ENCODE peak calls at places on chromosomes 6 and 20, in four cellular contexts. H is SK-N-SH, A is K562, X is HepG2. Z is an unnamed sample.
A peak's percentile ranks its signal among the peaks of the same experiment; 100 is the strongest.

GRCh38 chr20:34985439-34986310 is 30.0 kb downstream of the MYH7B start:
- DNase-seq in H (no peak), A (no peak), X (no peak), Z (no peak)

GRCh38 chr6:101396552-101397173 is 3.2 kb downstream of the GRIK2 start:
- DNase-seq in H (no peak), A (peak; percentile 35), X (peak; percentile 36), Z (no peak)

GRCh38 chr6:308307-308706 is 16.0 kb downstream of the DUSP22 start:
- DNase-seq in H (no peak), A (no peak), X (no peak), Z (no peak)

GRCh38 chr20:42380287-42380686 is 762.1 kb upstream of the CHD6 start:
- DNase-seq in H (no peak), A (no peak), X (no peak), Z (no peak)

GRCh38 chr6:158869010-158869603 is 49.9 kb upstream of the EZR start:
- DNase-seq in H (no peak), A (peak; percentile 54), X (no peak), Z (peak; percentile 89)

GRCh38 chr6:99810942-99811633 is 182.9 kb downstream of the MCHR2 start:
- DNase-seq in H (no peak), A (no peak), X (no peak), Z (no peak)

GRCh38 chr6:165718486-165718885 is 55.4 kb upstream of the PDE10A start:
- DNase-seq in H (no peak), A (no peak), X (no peak), Z (no peak)

GRCh38 chr20:44979090-44979621 is 12.8 kb downstream of the STK4 start:
- DNase-seq in H (no peak), A (no peak), X (no peak), Z (no peak)

GRCh38 chr6:127051571-127052260 is 66.8 kb upstream of the RSPO3 start:
- DNase-seq in H (no peak), A (no peak), X (no peak), Z (no peak)

GRCh38 chr20:2089447-2089846 is 12.2 kb upstream of the STK35 start:
- DNase-seq in H (no peak), A (no peak), X (no peak), Z (no peak)

GRCh38 chr6:153117986-153118886 is 12.8 kb downstream of the RGS17 start:
- DNase-seq in H (no peak), A (no peak), X (no peak), Z (peak; percentile 21)

GRCh38 chr20:45892049-45892816 is 1.1 kb downstream of the CTSA start:
- DNase-seq in H (peak; percentile 39), A (peak; percentile 50), X (peak; percentile 44), Z (no peak)

GRCh38 chr6:20115269-20116005 is 96.8 kb downstream of the MBOAT1 start:
- DNase-seq in H (no peak), A (no peak), X (no peak), Z (no peak)

GRCh38 chr20:16394784-16395183 is 178.5 kb downstream of the KIF16B start:
- DNase-seq in H (no peak), A (no peak), X (no peak), Z (no peak)

GRCh38 chr6:35497571-35498406 is 910 bp upstream of the TEAD3 start:
- DNase-seq in H (peak; percentile 92), A (peak; percentile 84), X (peak; percentile 47), Z (no peak)

GRCh38 chr20:17631576-17632319 is 50.3 kb downstream of the RRBP1 start:
- DNase-seq in H (no peak), A (no peak), X (no peak), Z (no peak)

GRCh38 chr6:42642794-42643193 is 79.0 kb downstream of the UBR2 start:
- DNase-seq in H (no peak), A (no peak), X (no peak), Z (no peak)

GRCh38 chr6:146543211-146543939 is at the start of gene RAB32:
- DNase-seq in H (peak; percentile 95), A (peak; percentile 88), X (peak; percentile 89), Z (no peak)

GRCh38 chr6:67887747-67888545 is 747.1 kb upstream of the ADGRB3 start:
- DNase-seq in H (no peak), A (peak; percentile 68), X (no peak), Z (no peak)

GRCh38 chr6:43836507-43836906 is 66.5 kb downstream of the VEGFA start:
- DNase-seq in H (no peak), A (peak; percentile 81), X (no peak), Z (no peak)

GRCh38 chr20:24587384-24588046 is 118.1 kb downstream of the SYNDIG1 start:
- DNase-seq in H (peak; percentile 86), A (no peak), X (no peak), Z (no peak)

GRCh38 chr6:122622404-122622938 is 12.3 kb downstream of the PKIB start:
- DNase-seq in H (no peak), A (no peak), X (no peak), Z (no peak)

GRCh38 chr6:27358786-27359185 is 29.8 kb upstream of the ZNF391 start:
- DNase-seq in H (no peak), A (no peak), X (no peak), Z (no peak)

GRCh38 chr20:62437985-62438384 is 10.6 kb upstream of the RBBP8NL start:
- DNase-seq in H (no peak), A (no peak), X (no peak), Z (no peak)

GRCh38 chr6:160733045-160733646 is 31.1 kb downstream of the PLG start:
- DNase-seq in H (peak; percentile 35), A (peak; percentile 43), X (peak; percentile 47), Z (peak; percentile 28)

GRCh38 chr20:13857304-13857703 is 72.5 kb downstream of the NDUFAF5 start:
- DNase-seq in H (no peak), A (no peak), X (no peak), Z (no peak)

GRCh38 chr6:52417675-52418111 is 2.4 kb upstream of the EFHC1 start:
- DNase-seq in H (no peak), A (peak; percentile 59), X (peak; percentile 48), Z (no peak)

GRCh38 chr6:903746-904145 is 210.8 kb upstream of the EXOC2 start:
- DNase-seq in H (no peak), A (no peak), X (no peak), Z (no peak)

GRCh38 chr20:54668271-54669053 is 193.1 kb downstream of the DOK5 start:
- DNase-seq in H (peak; percentile 29), A (peak; percentile 31), X (peak; percentile 41), Z (no peak)

GRCh38 chr6:5497896-5498578 is 236.7 kb downstream of the FARS2 start:
- DNase-seq in H (peak; percentile 10), A (no peak), X (no peak), Z (no peak)

GRCh38 chr6:129713806-129714338 is 3.9 kb upstream of the ARHGAP18 start:
- DNase-seq in H (no peak), A (no peak), X (no peak), Z (no peak)

GRCh38 chr6:41100871-41101287 is 28.1 kb downstream of the NFYA start:
- DNase-seq in H (no peak), A (no peak), X (no peak), Z (no peak)

GRCh38 chr6:102398788-102399390 is 1005.4 kb downstream of the GRIK2 start:
- DNase-seq in H (no peak), A (no peak), X (no peak), Z (no peak)

GRCh38 chr20:33132858-33133615 is 34.9 kb upstream of the BPIFA2 start:
- DNase-seq in H (no peak), A (no peak), X (no peak), Z (no peak)

GRCh38 chr20:57651977-57652864 is 32.0 kb upstream of the ZBP1 start:
- DNase-seq in H (peak; percentile 22), A (no peak), X (no peak), Z (no peak)

GRCh38 chr20:64242003-64242796 is 13.3 kb upstream of the PCMTD2 start:
- DNase-seq in H (no peak), A (no peak), X (no peak), Z (no peak)

GRCh38 chr6:82277686-82278085 is 30.1 kb upstream of the IBTK start:
- DNase-seq in H (no peak), A (no peak), X (no peak), Z (no peak)

GRCh38 chr6:82270791-82271392 is 23.3 kb upstream of the IBTK start:
- DNase-seq in H (peak; percentile 39), A (peak; percentile 41), X (peak; percentile 30), Z (peak; percentile 24)

GRCh38 chr6:82273295-82273694 is 25.8 kb upstream of the IBTK start:
- DNase-seq in H (no peak), A (no peak), X (no peak), Z (no peak)

GRCh38 chr6:82275686-82276085 is 28.1 kb upstream of the IBTK start:
- DNase-seq in H (no peak), A (no peak), X (no peak), Z (no peak)
- TF ChIP-seq ELF1 in H (no peak), A (no peak), X (no peak), Z (no peak)

DNA sequence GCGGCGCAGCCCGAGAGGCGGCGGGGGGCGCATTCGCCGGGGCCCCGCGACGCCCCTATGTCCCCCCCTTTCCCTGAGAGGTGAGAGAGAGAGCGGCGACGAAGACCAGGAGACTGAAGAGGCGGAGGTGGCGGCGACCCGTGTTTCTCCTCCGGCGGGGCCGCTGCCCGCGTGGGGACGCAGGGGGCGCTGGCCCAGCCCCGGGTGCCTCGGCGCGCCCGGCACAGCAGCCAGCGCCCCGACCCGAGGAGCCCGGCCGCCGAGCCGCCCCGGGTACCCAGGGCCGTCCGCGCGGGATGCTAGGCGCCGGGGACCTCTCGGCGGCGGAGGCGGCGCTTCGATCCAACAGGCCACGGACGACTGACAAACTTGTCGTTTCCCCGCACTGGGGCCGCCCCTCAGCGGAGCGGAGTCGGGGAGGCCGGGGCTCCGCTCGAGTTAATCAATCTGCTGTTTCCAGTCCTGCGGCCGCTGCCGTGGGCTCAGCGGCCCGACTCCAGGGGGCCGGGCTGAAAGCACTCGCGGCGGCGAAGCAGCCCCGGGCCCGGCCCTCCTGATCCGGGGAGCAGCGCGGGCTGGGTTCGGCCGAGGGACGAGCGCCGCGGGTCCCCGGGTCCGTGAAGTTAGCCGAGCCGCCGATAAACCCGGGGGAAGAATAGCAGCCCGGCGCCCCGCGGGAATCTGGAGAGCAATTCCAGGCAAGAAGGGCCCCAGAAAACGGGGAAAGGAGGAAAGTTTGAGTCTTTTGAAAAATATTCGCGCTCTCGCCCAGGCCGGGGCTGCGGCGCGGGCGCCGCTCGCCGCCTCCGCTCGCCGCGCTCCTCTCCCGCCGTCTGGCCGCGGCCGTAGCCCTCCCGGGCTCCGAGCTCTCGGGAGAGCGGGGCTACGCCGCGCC is 595 bp downstream of the MDGA1 start:
- DNase-seq in H (peak; percentile 82), A (peak; percentile 63), X (no peak), Z (no peak)
- TF ChIP-seq ELF1 in H (no peak), A (no peak), X (no peak), Z (no peak)

DNA sequence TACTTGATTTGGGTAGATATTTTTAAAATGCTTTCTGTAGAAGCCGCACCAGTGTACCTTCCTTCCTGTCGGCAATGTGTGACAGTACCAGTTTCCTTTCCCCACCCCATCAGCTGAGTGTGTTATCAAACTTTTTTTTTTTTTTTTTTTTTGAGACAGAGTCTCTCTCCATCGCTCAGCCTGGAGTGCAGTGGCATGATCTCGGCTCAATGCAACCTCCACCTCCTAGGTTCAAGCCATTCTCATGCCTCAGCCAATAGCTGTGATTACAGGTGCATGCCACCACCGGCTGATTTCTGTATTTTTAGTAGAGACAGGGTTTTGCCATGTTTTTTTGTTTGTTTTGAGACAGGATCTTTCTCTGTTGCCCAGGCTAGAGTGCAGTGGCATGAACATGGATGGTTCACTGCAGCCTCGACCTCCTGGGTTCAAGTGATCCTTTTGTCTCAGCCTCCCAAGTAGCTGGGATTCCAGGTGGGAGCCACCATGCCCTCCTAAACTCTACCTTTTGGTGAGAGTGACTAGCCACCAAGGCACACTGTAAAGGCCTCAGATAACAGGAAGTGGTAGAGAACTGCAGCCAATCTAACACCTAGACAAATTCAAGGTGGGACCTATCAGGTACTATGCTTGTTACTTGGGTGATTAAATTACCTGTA is 26.5 kb upstream of the ZBTB22 start:
- DNase-seq in H (no peak), A (no peak), X (no peak), Z (no peak)
- TF ChIP-seq ELF1 in H (no peak), A (no peak), X (no peak), Z (no peak)

GRCh38 chr20:4546342-4546741 is 175.4 kb upstream of the PRND start:
- DNase-seq in H (no peak), A (no peak), X (no peak), Z (no peak)
- TF ChIP-seq ELF1 in H (no peak), A (no peak), X (no peak), Z (no peak)